ENCODE peak calls at places on chromosomes 16 and 17, in eight cellular contexts. F, G, Q, K, B, X, I and E are unnamed samples.

GRCh38 chr16:67082100-67082499 is 27.6 kb upstream of the PHAF1 start:
- DNase-seq in X (no peak), B (no peak), Q (no peak), I (no peak), F (no peak), K (no peak), G (no peak), E (no peak)

GRCh38 chr16:53509906-53510703 is 7.1 kb upstream of the AKTIP start:
- DNase-seq in B (peak; percentile 45), I (peak; percentile 35), K (no peak), F (peak; percentile 23), Q (peak; percentile 81), G (peak; percentile 70), X (no peak), E (peak; percentile 79)

GRCh38 chr17:67489273-67489672 is 112.2 kb downstream of the PITPNC1 start:
- DNase-seq in F (no peak), Q (no peak), X (no peak), I (no peak), B (no peak), G (no peak), K (no peak), E (no peak)

GRCh38 chr17:31627960-31628359 is 231.1 kb downstream of the COPRS start:
- DNase-seq in B (no peak), I (no peak), X (no peak), K (no peak), F (no peak), Q (peak; percentile 10), G (no peak), E (no peak)

GRCh38 chr17:78774956-78775571 is 7.0 kb downstream of the CYTH1 start:
- DNase-seq in B (peak; percentile 55), K (no peak), Q (no peak), I (no peak), X (no peak), G (no peak), F (no peak), E (no peak)

GRCh38 chr17:27566673-27567562 is 64.1 kb upstream of the LGALS9 start:
- DNase-seq in B (no peak), I (no peak), X (no peak), G (no peak), Q (peak; percentile 59), K (no peak), F (no peak), E (no peak)

GRCh38 chr16:49019826-49020401 is 261.7 kb downstream of the CBLN1 start:
- DNase-seq in F (no peak), X (no peak), K (no peak), B (no peak), I (no peak), Q (no peak), G (no peak), E (no peak)

GRCh38 chr17:60091908-60092331 is 13.2 kb upstream of the HEATR6 start:
- DNase-seq in I (no peak), G (no peak), X (no peak), F (no peak), K (no peak), Q (peak; percentile 55), B (no peak), E (no peak)

GRCh38 chr16:30382398-30383015 is at the start of gene SEPTIN1:
- DNase-seq in Q (no peak), I (no peak), F (no peak), B (peak; percentile 75), G (no peak), K (peak; percentile 59), X (no peak), E (no peak)

GRCh38 chr17:59423137-59423703 is 91.8 kb downstream of the YPEL2 start:
- DNase-seq in X (no peak), B (no peak), Q (peak; percentile 90), K (no peak), F (no peak), G (no peak), I (no peak), E (no peak)

GRCh38 chr17:77215281-77215680 is 74.5 kb downstream of the SEC14L1 start:
- DNase-seq in Q (no peak), I (no peak), B (no peak), X (no peak), K (no peak), G (no peak), F (no peak), E (no peak)

GRCh38 chr17:79915850-79916430 is 76.7 kb upstream of the CBX4 start:
- DNase-seq in K (no peak), Q (peak; percentile 38), B (no peak), G (no peak), F (no peak), I (no peak), X (no peak), E (no peak)

GRCh38 chr16:55062446-55062845 is 131.8 kb downstream of the IRX5 start:
- DNase-seq in X (no peak), B (no peak), Q (no peak), G (no peak), I (no peak), K (no peak), F (no peak), E (no peak)

GRCh38 chr17:44928950-44929720 is 13.8 kb upstream of the GFAP start:
- DNase-seq in Q (no peak), F (no peak), X (no peak), K (no peak), G (no peak), B (no peak), I (no peak), E (no peak)

GRCh38 chr16:61934591-61934990 is 101.6 kb downstream of the CDH8 start:
- DNase-seq in G (no peak), F (no peak), B (no peak), I (no peak), K (no peak), X (no peak), Q (no peak), E (peak; percentile 33)

GRCh38 chr17:82350182-82351030 is 8.6 kb upstream of the TEX19 start:
- DNase-seq in B (no peak), F (no peak), X (no peak), Q (no peak), G (no peak), I (no peak), K (peak; percentile 11), E (no peak)